ENCODE peak calls at places on chromosomes 7 and 10, in nine cellular contexts. One of them, this sample, is unnamed.
A peak's percentile ranks its signal among the peaks of the same experiment; 100 is the strongest.

GRCh38 chr10:124601431-124602120 is 140.0 kb downstream of the LHPP start:
- DNase-seq in ovary: no peak
- DNase-seq in transverse colon: no peak
- DNase-seq in psoas muscle: peak; percentile 51
- DNase-seq in heart right ventricle: peak; percentile 9
- DNase-seq in heart left ventricle: no peak
- DNase-seq in brain microvascular endothelial cell: no peak
- DNase-seq in hepatocyte: no peak
- DNase-seq in lower lobe of right lung: no peak
- DNase-seq in this sample: no peak

GRCh38 chr7:92177362-92177761 is 1.6 kb downstream of the LRRD1 start:
- DNase-seq in ovary: no peak
- DNase-seq in transverse colon: no peak
- DNase-seq in psoas muscle: no peak
- DNase-seq in heart right ventricle: no peak
- DNase-seq in heart left ventricle: no peak
- DNase-seq in brain microvascular endothelial cell: peak; percentile 37
- DNase-seq in hepatocyte: peak; percentile 68
- DNase-seq in lower lobe of right lung: no peak
- DNase-seq in this sample: peak; percentile 13

GRCh38 chr10:69010151-69010640 is 21.6 kb downstream of the KIFBP start:
- DNase-seq in ovary: no peak
- DNase-seq in transverse colon: no peak
- DNase-seq in psoas muscle: no peak
- DNase-seq in heart right ventricle: no peak
- DNase-seq in heart left ventricle: no peak
- DNase-seq in brain microvascular endothelial cell: no peak
- DNase-seq in hepatocyte: no peak
- DNase-seq in lower lobe of right lung: no peak
- DNase-seq in this sample: no peak

GRCh38 chr10:52729259-52730104 is 43.1 kb downstream of the MBL2 start:
- DNase-seq in ovary: no peak
- DNase-seq in transverse colon: no peak
- DNase-seq in psoas muscle: no peak
- DNase-seq in heart right ventricle: no peak
- DNase-seq in heart left ventricle: no peak
- DNase-seq in brain microvascular endothelial cell: no peak
- DNase-seq in hepatocyte: peak; percentile 47
- DNase-seq in lower lobe of right lung: no peak
- DNase-seq in this sample: no peak

GRCh38 chr10:1160561-1160961 is 104.4 kb downstream of the WDR37 start:
- DNase-seq in ovary: no peak
- DNase-seq in transverse colon: no peak
- DNase-seq in psoas muscle: no peak
- DNase-seq in heart right ventricle: no peak
- DNase-seq in heart left ventricle: no peak
- DNase-seq in brain microvascular endothelial cell: no peak
- DNase-seq in hepatocyte: no peak
- DNase-seq in lower lobe of right lung: no peak
- DNase-seq in this sample: no peak

GRCh38 chr10:58954163-58954562 is 222.3 kb upstream of the PHYHIPL start:
- DNase-seq in ovary: no peak
- DNase-seq in transverse colon: no peak
- DNase-seq in psoas muscle: no peak
- DNase-seq in heart right ventricle: no peak
- DNase-seq in heart left ventricle: no peak
- DNase-seq in brain microvascular endothelial cell: no peak
- DNase-seq in hepatocyte: no peak
- DNase-seq in lower lobe of right lung: no peak
- DNase-seq in this sample: no peak

GRCh38 chr10:49398986-49399385 is 3.1 kb upstream of the DRGX start:
- DNase-seq in ovary: no peak
- DNase-seq in transverse colon: no peak
- DNase-seq in psoas muscle: no peak
- DNase-seq in heart right ventricle: no peak
- DNase-seq in heart left ventricle: no peak
- DNase-seq in brain microvascular endothelial cell: no peak
- DNase-seq in hepatocyte: no peak
- DNase-seq in lower lobe of right lung: no peak
- DNase-seq in this sample: peak; percentile 30

GRCh38 chr7:16850772-16851466 is 30.9 kb downstream of the AGR3 start:
- DNase-seq in ovary: no peak
- DNase-seq in transverse colon: no peak
- DNase-seq in psoas muscle: no peak
- DNase-seq in heart right ventricle: no peak
- DNase-seq in heart left ventricle: no peak
- DNase-seq in brain microvascular endothelial cell: no peak
- DNase-seq in hepatocyte: no peak
- DNase-seq in lower lobe of right lung: peak; percentile 47
- DNase-seq in this sample: no peak

GRCh38 chr7:94295805-94296204 is 98.9 kb upstream of the COL1A2 start:
- DNase-seq in ovary: peak; percentile 28
- DNase-seq in transverse colon: no peak
- DNase-seq in psoas muscle: no peak
- DNase-seq in heart right ventricle: no peak
- DNase-seq in heart left ventricle: no peak
- DNase-seq in brain microvascular endothelial cell: peak; percentile 62
- DNase-seq in hepatocyte: peak; percentile 66
- DNase-seq in lower lobe of right lung: no peak
- DNase-seq in this sample: no peak

GRCh38 chr10:97069576-97070362 is 116.0 kb downstream of the SLIT1 start:
- DNase-seq in ovary: no peak
- DNase-seq in transverse colon: no peak
- DNase-seq in psoas muscle: no peak
- DNase-seq in heart right ventricle: no peak
- DNase-seq in heart left ventricle: no peak
- DNase-seq in brain microvascular endothelial cell: peak; percentile 22
- DNase-seq in hepatocyte: no peak
- DNase-seq in lower lobe of right lung: no peak
- DNase-seq in this sample: no peak

GRCh38 chr7:42155836-42156540 is 81.0 kb downstream of the GLI3 start:
- DNase-seq in ovary: no peak
- DNase-seq in transverse colon: no peak
- DNase-seq in psoas muscle: no peak
- DNase-seq in heart right ventricle: no peak
- DNase-seq in heart left ventricle: no peak
- DNase-seq in brain microvascular endothelial cell: no peak
- DNase-seq in hepatocyte: no peak
- DNase-seq in lower lobe of right lung: no peak
- DNase-seq in this sample: no peak

GRCh38 chr10:71268751-71269150 is 50.3 kb upstream of the SLC29A3 start:
- DNase-seq in ovary: no peak
- DNase-seq in transverse colon: no peak
- DNase-seq in psoas muscle: peak; percentile 91
- DNase-seq in heart right ventricle: peak; percentile 73
- DNase-seq in heart left ventricle: peak; percentile 81
- DNase-seq in brain microvascular endothelial cell: no peak
- DNase-seq in hepatocyte: no peak
- DNase-seq in lower lobe of right lung: no peak
- DNase-seq in this sample: peak; percentile 71

GRCh38 chr7:146201945-146202344 is 85.3 kb downstream of the CNTNAP2 start:
- DNase-seq in ovary: no peak
- DNase-seq in transverse colon: no peak
- DNase-seq in psoas muscle: no peak
- DNase-seq in heart right ventricle: no peak
- DNase-seq in heart left ventricle: no peak
- DNase-seq in brain microvascular endothelial cell: no peak
- DNase-seq in hepatocyte: no peak
- DNase-seq in lower lobe of right lung: no peak
- DNase-seq in this sample: no peak

GRCh38 chr10:6838118-6838517 is 258.0 kb upstream of the PRKCQ start:
- DNase-seq in ovary: no peak
- DNase-seq in transverse colon: no peak
- DNase-seq in psoas muscle: no peak
- DNase-seq in heart right ventricle: no peak
- DNase-seq in heart left ventricle: no peak
- DNase-seq in brain microvascular endothelial cell: no peak
- DNase-seq in hepatocyte: no peak
- DNase-seq in lower lobe of right lung: no peak
- DNase-seq in this sample: peak; percentile 1

GRCh38 chr7:74203956-74204615 is 5.7 kb upstream of the LAT2 start:
- DNase-seq in ovary: no peak
- DNase-seq in transverse colon: no peak
- DNase-seq in psoas muscle: no peak
- DNase-seq in heart right ventricle: no peak
- DNase-seq in heart left ventricle: no peak
- DNase-seq in brain microvascular endothelial cell: no peak
- DNase-seq in hepatocyte: no peak
- DNase-seq in lower lobe of right lung: no peak
- DNase-seq in this sample: no peak

GRCh38 chr10:60466267-60467201 is 76.9 kb upstream of the ANK3 start:
- DNase-seq in ovary: no peak
- DNase-seq in transverse colon: no peak
- DNase-seq in psoas muscle: no peak
- DNase-seq in heart right ventricle: no peak
- DNase-seq in heart left ventricle: no peak
- DNase-seq in brain microvascular endothelial cell: no peak
- DNase-seq in hepatocyte: no peak
- DNase-seq in lower lobe of right lung: no peak
- DNase-seq in this sample: no peak
- TF ChIP-seq CTCF in ovary: no peak
- TF ChIP-seq CTCF in transverse colon: no peak
- TF ChIP-seq CTCF in psoas muscle: no peak
- TF ChIP-seq CTCF in heart right ventricle: no peak
- TF ChIP-seq CTCF in heart left ventricle: no peak
- TF ChIP-seq CTCF in brain microvascular endothelial cell: peak; percentile 28
- TF ChIP-seq CTCF in hepatocyte: no peak
- TF ChIP-seq CTCF in lower lobe of right lung: no peak
- TF ChIP-seq CTCF in this sample: no peak

DNA sequence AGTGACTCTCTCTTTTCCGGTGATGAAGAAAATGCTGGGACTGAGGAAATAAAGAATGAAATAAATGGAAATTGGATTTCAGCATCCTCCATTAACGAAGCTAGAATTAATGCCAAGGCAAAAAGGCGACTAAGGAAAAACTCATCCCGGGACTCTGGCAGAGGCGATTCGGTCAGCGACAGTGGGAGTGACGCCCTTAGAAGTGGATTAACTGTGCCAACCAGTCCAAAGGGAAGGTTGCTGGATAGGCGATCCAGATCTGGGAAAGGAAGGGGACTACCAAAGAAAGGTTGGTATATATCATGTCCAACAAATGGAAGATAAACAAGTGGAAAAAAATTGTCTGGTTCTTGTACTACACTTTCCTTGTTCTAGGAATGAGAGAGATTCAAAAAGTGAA is 9.5 kb downstream of the PDCD4 start:
- DNase-seq in ovary: no peak
- DNase-seq in transverse colon: no peak
- DNase-seq in psoas muscle: no peak
- DNase-seq in heart right ventricle: no peak
- DNase-seq in heart left ventricle: no peak
- DNase-seq in brain microvascular endothelial cell: no peak
- DNase-seq in hepatocyte: no peak
- DNase-seq in lower lobe of right lung: no peak
- DNase-seq in this sample: no peak
- H3K36me3 ChIP-seq in ovary: no peaks in the 10 kb centered on the region
- H3K36me3 ChIP-seq in transverse colon: peaks cover 74% of the 10 kb centered on the region
- H3K36me3 ChIP-seq in psoas muscle: no peaks in the 10 kb centered on the region
- H3K36me3 ChIP-seq in heart right ventricle: no peaks in the 10 kb centered on the region
- H3K36me3 ChIP-seq in heart left ventricle: peaks cover 96% of the 10 kb centered on the region
- H3K36me3 ChIP-seq in brain microvascular endothelial cell: peaks cover 3% of the 10 kb centered on the region
- H3K36me3 ChIP-seq in hepatocyte: no peaks in the 10 kb centered on the region
- H3K36me3 ChIP-seq in lower lobe of right lung: peaks cover 78% of the 10 kb centered on the region
- H3K36me3 ChIP-seq in this sample: peaks cover 18% of the 10 kb centered on the region

GRCh38 chr7:144386741-144387140 is 16.8 kb downstream of the NOBOX start:
- DNase-seq in ovary: no peak
- DNase-seq in transverse colon: no peak
- DNase-seq in psoas muscle: no peak
- DNase-seq in heart right ventricle: no peak
- DNase-seq in heart left ventricle: no peak
- DNase-seq in brain microvascular endothelial cell: peak; percentile 61
- DNase-seq in hepatocyte: no peak
- DNase-seq in lower lobe of right lung: no peak
- DNase-seq in this sample: no peak

GRCh38 chr7:144390481-144390880 is 13.0 kb downstream of the NOBOX start:
- DNase-seq in ovary: no peak
- DNase-seq in transverse colon: no peak
- DNase-seq in psoas muscle: no peak
- DNase-seq in heart right ventricle: no peak
- DNase-seq in heart left ventricle: no peak
- DNase-seq in brain microvascular endothelial cell: no peak
- DNase-seq in hepatocyte: no peak
- DNase-seq in lower lobe of right lung: no peak
- DNase-seq in this sample: no peak

GRCh38 chr7:144391823-144392255 is 11.7 kb downstream of the NOBOX start:
- DNase-seq in ovary: no peak
- DNase-seq in transverse colon: no peak
- DNase-seq in psoas muscle: no peak
- DNase-seq in heart right ventricle: no peak
- DNase-seq in heart left ventricle: no peak
- DNase-seq in brain microvascular endothelial cell: peak; percentile 46
- DNase-seq in hepatocyte: peak; percentile 67
- DNase-seq in lower lobe of right lung: no peak
- DNase-seq in this sample: no peak

GRCh38 chr7:144388950-144389349 is 14.5 kb downstream of the NOBOX start:
- DNase-seq in ovary: no peak
- DNase-seq in transverse colon: no peak
- DNase-seq in psoas muscle: no peak
- DNase-seq in heart right ventricle: no peak
- DNase-seq in heart left ventricle: no peak
- DNase-seq in brain microvascular endothelial cell: no peak
- DNase-seq in hepatocyte: no peak
- DNase-seq in lower lobe of right lung: no peak
- DNase-seq in this sample: no peak

GRCh38 chr7:144391014-144391413 is 12.5 kb downstream of the NOBOX start:
- DNase-seq in ovary: no peak
- DNase-seq in transverse colon: no peak
- DNase-seq in psoas muscle: no peak
- DNase-seq in heart right ventricle: no peak
- DNase-seq in heart left ventricle: no peak
- DNase-seq in brain microvascular endothelial cell: no peak
- DNase-seq in hepatocyte: no peak
- DNase-seq in lower lobe of right lung: no peak
- DNase-seq in this sample: no peak
- H3K27me3 ChIP-seq in ovary: no peaks in the 10 kb centered on the region
- H3K27me3 ChIP-seq in transverse colon: no peaks in the 10 kb centered on the region
- H3K27me3 ChIP-seq in psoas muscle: no peaks in the 10 kb centered on the region
- H3K27me3 ChIP-seq in heart right ventricle: no peaks in the 10 kb centered on the region
- H3K27me3 ChIP-seq in heart left ventricle: no peaks in the 10 kb centered on the region
- H3K27me3 ChIP-seq in brain microvascular endothelial cell: no peaks in the 10 kb centered on the region
- H3K27me3 ChIP-seq in hepatocyte: no peaks in the 10 kb centered on the region
- H3K27me3 ChIP-seq in lower lobe of right lung: no peaks in the 10 kb centered on the region
- H3K27me3 ChIP-seq in this sample: no peaks in the 10 kb centered on the region

GRCh38 chr10:34615770-34616169 is 199.3 kb downstream of the PARD3 start:
- DNase-seq in ovary: no peak
- DNase-seq in transverse colon: no peak
- DNase-seq in psoas muscle: no peak
- DNase-seq in heart right ventricle: no peak
- DNase-seq in heart left ventricle: no peak
- DNase-seq in brain microvascular endothelial cell: no peak
- DNase-seq in hepatocyte: no peak
- DNase-seq in lower lobe of right lung: no peak
- DNase-seq in this sample: no peak
- TF ChIP-seq CTCF in ovary: no peak
- TF ChIP-seq CTCF in transverse colon: no peak
- TF ChIP-seq CTCF in psoas muscle: no peak
- TF ChIP-seq CTCF in heart right ventricle: no peak
- TF ChIP-seq CTCF in heart left ventricle: no peak
- TF ChIP-seq CTCF in brain microvascular endothelial cell: no peak
- TF ChIP-seq CTCF in hepatocyte: no peak
- TF ChIP-seq CTCF in lower lobe of right lung: no peak
- TF ChIP-seq CTCF in this sample: no peak

This sample was measured in adrenal gland.